ENCODE peak calls at places on chromosomes 12 and 14, in nine cellular contexts. One of them, this sample, is unnamed.
A peak's percentile ranks its signal among the peaks of the same experiment; 100 is the strongest.

GRCh38 chr12:129681151-129681550 is 222.7 kb downstream of the TMEM132D start:
- DNase-seq in hypothalamus: no peak
- DNase-seq in T-helper 9 cell: no peak
- DNase-seq in WERI-Rb-1: no peak
- DNase-seq in A673: no peak
- DNase-seq in activated T-cell treated with anti-CD3 and anti-CD28 coated beads, Interleukin-2, amount 50 U/mL, for 72 hours: no peak
- DNase-seq in NCI-H2081: no peak
- DNase-seq in psoas muscle: no peak
- DNase-seq in HFF-Myc: no peak
- DNase-seq in this sample: no peak

GRCh38 chr14:68676511-68676943 is 116.3 kb downstream of the ZFP36L1 start:
- DNase-seq in HFF-Myc: no peak
- DNase-seq in WERI-Rb-1: peak; percentile 86
- DNase-seq in NCI-H2081: no peak
- DNase-seq in T-helper 9 cell: no peak
- DNase-seq in A673: no peak
- DNase-seq in hypothalamus: no peak
- DNase-seq in psoas muscle: no peak
- DNase-seq in activated T-cell treated with anti-CD3 and anti-CD28 coated beads, Interleukin-2, amount 50 U/mL, for 72 hours: no peak
- DNase-seq in this sample: no peak

GRCh38 chr14:96176275-96176674 is 28.4 kb upstream of the BDKRB2 start:
- DNase-seq in psoas muscle: no peak
- DNase-seq in NCI-H2081: no peak
- DNase-seq in hypothalamus: no peak
- DNase-seq in WERI-Rb-1: no peak
- DNase-seq in activated T-cell treated with anti-CD3 and anti-CD28 coated beads, Interleukin-2, amount 50 U/mL, for 72 hours: no peak
- DNase-seq in HFF-Myc: no peak
- DNase-seq in A673: no peak
- DNase-seq in T-helper 9 cell: no peak
- DNase-seq in this sample: no peak

GRCh38 chr14:94695231-94695630 is 74.7 kb downstream of the GSC start:
- DNase-seq in NCI-H2081: no peak
- DNase-seq in HFF-Myc: no peak
- DNase-seq in psoas muscle: no peak
- DNase-seq in hypothalamus: no peak
- DNase-seq in activated T-cell treated with anti-CD3 and anti-CD28 coated beads, Interleukin-2, amount 50 U/mL, for 72 hours: no peak
- DNase-seq in WERI-Rb-1: no peak
- DNase-seq in A673: no peak
- DNase-seq in T-helper 9 cell: no peak
- DNase-seq in this sample: no peak

GRCh38 chr14:54489731-54490447 is 1.1 kb upstream of the GMFB start:
- DNase-seq in WERI-Rb-1: no peak
- DNase-seq in HFF-Myc: no peak
- DNase-seq in activated T-cell treated with anti-CD3 and anti-CD28 coated beads, Interleukin-2, amount 50 U/mL, for 72 hours: no peak
- DNase-seq in A673: peak; percentile 34
- DNase-seq in T-helper 9 cell: no peak
- DNase-seq in hypothalamus: no peak
- DNase-seq in NCI-H2081: no peak
- DNase-seq in psoas muscle: no peak
- DNase-seq in this sample: no peak

GRCh38 chr12:91958816-91959215 is 186.8 kb downstream of the BTG1 start:
- DNase-seq in HFF-Myc: peak; percentile 7
- DNase-seq in NCI-H2081: no peak
- DNase-seq in hypothalamus: no peak
- DNase-seq in T-helper 9 cell: no peak
- DNase-seq in WERI-Rb-1: no peak
- DNase-seq in activated T-cell treated with anti-CD3 and anti-CD28 coated beads, Interleukin-2, amount 50 U/mL, for 72 hours: no peak
- DNase-seq in psoas muscle: no peak
- DNase-seq in A673: no peak
- DNase-seq in this sample: no peak

GRCh38 chr12:49626169-49626835 is 2.9 kb downstream of the PRPF40B start:
- DNase-seq in WERI-Rb-1: no peak
- DNase-seq in hypothalamus: no peak
- DNase-seq in NCI-H2081: no peak
- DNase-seq in HFF-Myc: no peak
- DNase-seq in A673: no peak
- DNase-seq in activated T-cell treated with anti-CD3 and anti-CD28 coated beads, Interleukin-2, amount 50 U/mL, for 72 hours: peak; percentile 40
- DNase-seq in psoas muscle: no peak
- DNase-seq in T-helper 9 cell: no peak
- DNase-seq in this sample: no peak

GRCh38 chr12:11762723-11763326 is 113.4 kb downstream of the ETV6 start:
- DNase-seq in HFF-Myc: no peak
- DNase-seq in WERI-Rb-1: no peak
- DNase-seq in T-helper 9 cell: no peak
- DNase-seq in A673: no peak
- DNase-seq in psoas muscle: no peak
- DNase-seq in activated T-cell treated with anti-CD3 and anti-CD28 coated beads, Interleukin-2, amount 50 U/mL, for 72 hours: no peak
- DNase-seq in hypothalamus: no peak
- DNase-seq in NCI-H2081: no peak
- DNase-seq in this sample: no peak

GRCh38 chr12:41661141-41661540 is 473.0 kb downstream of the PDZRN4 start:
- DNase-seq in HFF-Myc: no peak
- DNase-seq in activated T-cell treated with anti-CD3 and anti-CD28 coated beads, Interleukin-2, amount 50 U/mL, for 72 hours: no peak
- DNase-seq in WERI-Rb-1: peak; percentile 46
- DNase-seq in NCI-H2081: no peak
- DNase-seq in hypothalamus: no peak
- DNase-seq in A673: no peak
- DNase-seq in T-helper 9 cell: no peak
- DNase-seq in psoas muscle: no peak
- DNase-seq in this sample: peak; percentile 79

GRCh38 chr12:105357162-105357691 is 26.7 kb downstream of the C12orf75 start:
- DNase-seq in T-helper 9 cell: no peak
- DNase-seq in activated T-cell treated with anti-CD3 and anti-CD28 coated beads, Interleukin-2, amount 50 U/mL, for 72 hours: peak; percentile 18
- DNase-seq in A673: no peak
- DNase-seq in psoas muscle: no peak
- DNase-seq in HFF-Myc: no peak
- DNase-seq in WERI-Rb-1: no peak
- DNase-seq in hypothalamus: no peak
- DNase-seq in NCI-H2081: no peak
- DNase-seq in this sample: no peak

GRCh38 chr14:24605435-24606190 is 3.9 kb downstream of the GZMH start:
- DNase-seq in NCI-H2081: peak; percentile 13
- DNase-seq in HFF-Myc: no peak
- DNase-seq in psoas muscle: no peak
- DNase-seq in A673: peak; percentile 49
- DNase-seq in T-helper 9 cell: peak; percentile 46
- DNase-seq in hypothalamus: no peak
- DNase-seq in WERI-Rb-1: peak; percentile 25
- DNase-seq in activated T-cell treated with anti-CD3 and anti-CD28 coated beads, Interleukin-2, amount 50 U/mL, for 72 hours: peak; percentile 74
- DNase-seq in this sample: peak; percentile 43

GRCh38 chr14:31944256-31945073 is 132.6 kb upstream of the ARHGAP5 start:
- DNase-seq in activated T-cell treated with anti-CD3 and anti-CD28 coated beads, Interleukin-2, amount 50 U/mL, for 72 hours: no peak
- DNase-seq in WERI-Rb-1: no peak
- DNase-seq in psoas muscle: no peak
- DNase-seq in hypothalamus: no peak
- DNase-seq in NCI-H2081: no peak
- DNase-seq in T-helper 9 cell: no peak
- DNase-seq in A673: no peak
- DNase-seq in HFF-Myc: no peak
- DNase-seq in this sample: no peak

GRCh38 chr12:28771961-28772360 is 377.1 kb upstream of the FAR2 start:
- DNase-seq in hypothalamus: no peak
- DNase-seq in A673: no peak
- DNase-seq in HFF-Myc: no peak
- DNase-seq in psoas muscle: no peak
- DNase-seq in NCI-H2081: no peak
- DNase-seq in T-helper 9 cell: no peak
- DNase-seq in activated T-cell treated with anti-CD3 and anti-CD28 coated beads, Interleukin-2, amount 50 U/mL, for 72 hours: no peak
- DNase-seq in WERI-Rb-1: no peak
- DNase-seq in this sample: no peak

This sample was measured in NCI-H524.